ENCODE peak calls at places on chromosomes 5 and 9, in six cellular contexts. J, G, T, H, O and V are unnamed samples.

GRCh38 chr5:64792474-64792873 is 23.7 kb downstream of the CWC27 start:
- DNase-seq in O (no peak), H (no peak), G (peak; percentile 8), T (no peak), J (no peak), V (no peak)

GRCh38 chr9:1337169-1337568 is 287.0 kb downstream of the DMRT2 start:
- DNase-seq in T (no peak), J (no peak), G (no peak), H (no peak), O (no peak), V (no peak)

GRCh38 chr5:42756630-42757601 is at the start of gene CCDC152:
- DNase-seq in H (no peak), G (no peak), T (peak; percentile 3), J (no peak), O (no peak), V (no peak)

GRCh38 chr5:140328036-140328764 is 18.2 kb downstream of the HBEGF start:
- DNase-seq in T (no peak), G (peak; percentile 81), J (no peak), O (no peak), H (no peak), V (no peak)

GRCh38 chr5:167764650-167765289 is 526.7 kb upstream of the WWC1 start:
- DNase-seq in J (no peak), O (no peak), T (no peak), H (no peak), G (no peak), V (no peak)

GRCh38 chr9:30765318-30765717 is 1619.1 kb upstream of the ACO1 start:
- DNase-seq in T (no peak), J (no peak), G (no peak), H (no peak), O (no peak), V (no peak)

GRCh38 chr5:43149231-43149630 is 28.5 kb downstream of the ZNF131 start:
- DNase-seq in O (no peak), J (no peak), H (no peak), G (no peak), T (no peak), V (no peak)

GRCh38 chr5:172616730-172617129 is 24.3 kb upstream of the NEURL1B start:
- DNase-seq in T (peak; percentile 49), G (no peak), J (no peak), O (no peak), H (no peak), V (no peak)

GRCh38 chr9:21682981-21683380 is 119.5 kb upstream of the MTAP start:
- DNase-seq in J (no peak), G (peak; percentile 51), H (no peak), T (peak; percentile 49), O (no peak), V (no peak)

GRCh38 chr9:29555452-29555851 is 1982.2 kb upstream of the C9orf72 start:
- DNase-seq in J (no peak), O (no peak), G (no peak), H (no peak), T (no peak), V (no peak)

GRCh38 chr9:128232811-128233428 is 29.7 kb downstream of the DNM1 start:
- DNase-seq in G (no peak), J (no peak), H (no peak), T (no peak), O (no peak), V (no peak)

GRCh38 chr9:34927061-34927460 is 31.0 kb upstream of the PHF24 start:
- DNase-seq in H (no peak), O (no peak), G (no peak), J (no peak), T (no peak), V (no peak)

DNA sequence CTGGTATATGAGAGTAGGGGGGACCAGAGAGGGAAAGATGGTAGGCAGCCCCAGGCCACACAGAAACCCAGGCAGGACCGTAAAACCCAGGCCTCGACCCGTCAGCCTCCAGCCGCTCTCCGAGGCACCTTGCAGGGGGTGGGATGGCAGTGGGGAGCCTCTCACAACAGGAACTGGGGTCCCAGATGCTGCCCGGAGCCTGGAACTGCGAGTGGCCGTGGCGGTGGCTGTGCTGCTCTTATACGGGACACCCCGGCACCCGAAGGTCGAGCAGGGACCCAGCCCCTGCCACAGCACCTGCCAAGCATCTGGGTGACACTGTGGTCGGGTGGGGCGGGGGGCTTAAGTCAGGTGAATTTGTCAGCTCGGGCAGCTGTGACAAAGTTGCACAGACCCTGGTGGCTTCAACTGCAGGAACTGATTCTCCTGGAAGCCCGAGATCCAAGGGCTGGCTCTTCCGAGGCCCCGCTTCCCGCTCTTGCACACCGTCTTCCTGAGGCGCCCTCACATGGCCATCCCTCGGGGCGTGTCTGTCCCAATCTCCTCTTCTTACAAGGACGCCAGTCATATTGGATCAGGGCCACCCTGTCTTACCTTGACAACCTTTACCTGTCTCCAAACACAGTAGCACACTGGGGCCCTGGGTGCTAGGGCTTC is 47.6 kb upstream of the EGFL7 start:
- DNase-seq in T (no peak), G (peak; percentile 23), H (no peak), J (peak; percentile 70), O (no peak), V (no peak)
- H3K27me3 ChIP-seq in T (no peaks in the 10 kb centered on the region), G (no peaks in the 10 kb centered on the region), H (peaks cover 23% of the 10 kb centered on the region), J (no peaks in the 10 kb centered on the region), O (no peaks in the 10 kb centered on the region), V (no peaks in the 10 kb centered on the region)

DNA sequence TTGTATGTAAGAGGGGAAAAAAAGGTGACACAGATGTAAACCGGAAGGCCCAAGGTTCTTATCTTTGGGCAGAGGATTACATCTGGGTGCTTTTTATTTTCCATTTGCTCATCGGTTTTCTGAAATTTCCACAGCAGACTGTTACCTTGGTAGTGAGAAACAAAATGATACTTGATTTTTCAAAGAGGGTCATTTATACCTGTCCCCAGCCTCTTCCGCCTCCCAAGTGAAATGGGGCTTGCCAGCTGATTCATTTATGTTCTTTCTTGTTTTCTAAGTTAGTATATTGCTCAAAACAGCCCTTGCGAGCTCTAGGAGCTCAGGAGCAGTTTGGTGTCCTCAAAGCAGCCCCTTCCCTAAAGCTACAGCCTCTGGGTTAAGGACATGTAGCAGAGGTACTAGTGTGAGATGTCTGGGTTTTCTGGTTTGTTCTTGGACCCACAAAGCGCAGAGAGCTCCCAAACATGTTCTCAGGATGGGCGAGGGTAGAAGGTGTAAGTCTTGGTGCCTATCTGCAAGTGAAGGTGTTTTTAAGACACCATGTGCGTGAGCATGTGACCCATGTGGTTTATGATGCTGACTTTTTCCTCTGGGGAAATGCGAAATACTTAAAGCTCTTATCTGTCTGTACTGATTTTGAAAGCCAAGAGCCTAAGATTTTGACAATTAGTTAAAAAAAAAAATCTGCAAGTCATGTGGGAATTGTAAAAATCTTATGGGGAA is 38.3 kb downstream of the DAPK1 start:
- DNase-seq in G (no peak), O (no peak), J (no peak), T (no peak), H (no peak), V (no peak)
- TF ChIP-seq POLR2A in G (no peak), O (no peak), J (no peak), T (no peak), H (no peak), V (no peak)

GRCh38 chr9:135048758-135049284 is 38.6 kb upstream of the OLFM1 start:
- DNase-seq in G (no peak), O (no peak), J (no peak), H (no peak), T (no peak), V (no peak)
- H3K27me3 ChIP-seq in G (no peaks in the 10 kb centered on the region), O (peaks cover 12% of the 10 kb centered on the region), J (no peaks in the 10 kb centered on the region), H (peaks cover 77% of the 10 kb centered on the region), T (peaks cover 1% of the 10 kb centered on the region), V (no peaks in the 10 kb centered on the region)

DNA sequence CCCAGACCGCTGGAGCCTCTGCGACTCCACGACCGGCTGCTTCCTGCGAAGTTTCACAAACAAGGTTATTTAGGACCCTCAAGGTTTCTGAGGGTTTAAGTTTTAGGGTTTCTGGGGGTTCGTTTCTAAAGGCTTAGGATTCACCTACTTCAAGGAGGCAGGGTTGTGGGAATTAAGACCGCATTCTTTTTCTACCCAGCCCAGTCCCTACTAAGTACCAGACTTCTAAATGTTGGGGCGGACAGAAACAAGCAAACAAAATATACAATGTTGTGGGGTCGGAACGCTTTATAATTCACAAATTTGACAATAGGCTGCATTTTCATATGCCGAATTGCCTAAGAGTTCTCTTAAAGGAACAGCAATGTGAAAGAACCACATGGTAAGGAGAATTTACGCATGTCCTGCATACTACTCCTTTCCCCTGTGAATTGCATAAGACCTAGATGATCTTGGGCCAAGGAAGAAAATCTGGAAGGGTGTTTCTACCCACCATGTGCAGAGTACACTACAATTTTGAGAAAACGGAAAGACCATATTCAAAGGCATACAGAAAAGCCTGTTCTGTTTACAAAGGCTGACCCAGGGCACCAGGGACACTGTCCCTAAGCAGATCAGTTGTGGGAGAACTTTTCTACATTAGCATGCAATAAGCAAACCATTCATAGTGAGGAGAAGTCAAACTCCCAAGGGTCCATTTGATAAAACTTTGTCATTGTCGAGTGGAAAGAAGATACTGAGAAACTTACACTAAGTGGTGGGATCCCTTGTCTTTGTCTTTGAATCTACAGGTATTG is 457.3 kb downstream of the RAB3C start:
- DNase-seq in T (no peak), J (no peak), G (peak; percentile 31), O (no peak), H (no peak), V (peak; percentile 33)
- TF ChIP-seq POLR2A in T (no peak), J (no peak), G (no peak), O (no peak), H (no peak), V (no peak)

GRCh38 chr9:117418111-117418510 is 3.3 kb upstream of the ASTN2 start:
- DNase-seq in H (no peak), T (no peak), O (no peak), G (no peak), J (no peak), V (no peak)
- H3K27me3 ChIP-seq in H (peaks cover 81% of the 10 kb centered on the region), T (peaks cover 23% of the 10 kb centered on the region), O (peaks cover 37% of the 10 kb centered on the region), G (peaks cover 25% of the 10 kb centered on the region), J (peaks cover 79% of the 10 kb centered on the region), V (no peaks in the 10 kb centered on the region)

GRCh38 chr9:125703662-125704061 is 3.3 kb downstream of the MAPKAP1 start:
- DNase-seq in T (no peak), G (no peak), H (no peak), J (no peak), O (no peak), V (no peak)

GRCh38 chr9:125705893-125706292 is 1.1 kb downstream of the MAPKAP1 start:
- DNase-seq in T (no peak), G (no peak), O (no peak), J (no peak), H (no peak), V (no peak)

GRCh38 chr9:125701351-125701750 is 5.7 kb downstream of the MAPKAP1 start:
- DNase-seq in T (peak; percentile 40), J (no peak), O (no peak), H (no peak), G (no peak), V (no peak)

GRCh38 chr9:125706661-125707539 is at the start of gene MAPKAP1:
- DNase-seq in J (peak; percentile 98), H (peak; percentile 64), O (peak; percentile 96), G (peak; percentile 95), T (peak; percentile 95), V (peak; percentile 82)
- TF ChIP-seq POLR2A in J (peak; percentile 73), H (peak; percentile 45), O (peak; percentile 65), G (peak; percentile 82), T (peak; percentile 84), V (peak; percentile 10)

DNA sequence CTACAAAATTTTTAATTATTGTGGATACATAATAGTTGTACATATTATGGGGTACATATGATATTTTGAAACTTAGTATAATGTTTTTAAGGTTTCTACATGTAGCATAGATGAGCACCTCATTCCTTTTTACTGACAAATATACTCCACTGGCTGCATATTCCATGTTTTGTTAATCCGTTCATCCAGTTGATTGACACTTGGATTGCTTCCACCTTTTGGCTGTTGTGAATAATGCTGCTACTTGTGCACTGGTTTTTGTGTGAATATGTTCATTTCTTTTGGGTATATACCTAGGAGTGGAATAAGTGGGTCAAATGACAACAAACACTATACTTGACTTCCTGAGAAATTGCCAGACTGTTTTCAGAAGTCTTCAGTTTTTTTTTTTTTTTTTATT is 2.8 kb upstream of the ENTREP1 start:
- DNase-seq in O (no peak), H (no peak), T (no peak), J (no peak), G (no peak), V (no peak)
- H3K27me3 ChIP-seq in O (peaks cover 4% of the 10 kb centered on the region), H (peaks cover 17% of the 10 kb centered on the region), T (peaks cover 60% of the 10 kb centered on the region), J (peaks cover 48% of the 10 kb centered on the region), G (peaks cover 6% of the 10 kb centered on the region), V (peaks cover 38% of the 10 kb centered on the region)